ENCODE peak calls at places on chromosomes 12 and 14, in six cellular contexts. E is psoas muscle, S is hepatocyte, R is bronchial epithelial cell, K is left ventricle myocardium inferior, O is breast epithelium. C is an unnamed sample. For H3K27me3, the result is how much of the 10 kb centered on the place peaks cover.

GRCh38 chr14:88189040-88189839 is 133.8 kb downstream of the KCNK10 start:
- DNase-seq in E (no peak), S (peak), R (peak), K (no peak), O (peak), C (peak)

GRCh38 chr12:15688202-15688736 is 100.9 kb downstream of the EPS8 start:
- DNase-seq in E (peak), S (no peak), R (no peak), K (peak), O (no peak), C (peak)

GRCh38 chr12:71746983-71747611 is 7.6 kb upstream of the RAB21 start:
- DNase-seq in E (no peak), S (peak), R (peak), K (no peak), O (no peak), C (peak)

GRCh38 chr12:53954694-53955035 is at the start of gene HOXC12:
- DNase-seq in E (peak), S (no peak), R (no peak), K (no peak), O (no peak), C (no peak)

GRCh38 chr12:57518920-57519757 is 1.2 kb downstream of the DDIT3 start:
- DNase-seq in E (peak), S (peak), R (peak), K (no peak), O (peak), C (peak)

GRCh38 chr12:64256166-64256800 is 34.2 kb upstream of the KICS2 start:
- DNase-seq in E (no peak), S (peak), R (peak), K (no peak), O (no peak), C (no peak)

GRCh38 chr14:72740504-72740961 is 153.4 kb downstream of the DPF3 start:
- DNase-seq in E (no peak), S (no peak), R (no peak), K (no peak), O (no peak), C (no peak)

GRCh38 chr12:6951551-6952120 is 480 bp downstream of the PTPN6 start:
- DNase-seq in E (peak), S (no peak), R (no peak), K (no peak), O (no peak), C (peak)

GRCh38 chr14:102212356-102212755 is 72.7 kb downstream of the WDR20 start:
- DNase-seq in E (no peak), S (no peak), R (no peak), K (no peak), O (no peak), C (no peak)

GRCh38 chr12:109770861-109771670 is 57.4 kb downstream of the FAM222A start:
- DNase-seq in E (peak), S (peak), R (no peak), K (no peak), O (no peak), C (peak)

GRCh38 chr14:68748691-68749090 is 44.2 kb downstream of the ZFP36L1 start:
- DNase-seq in E (no peak), S (no peak), R (no peak), K (no peak), O (no peak), C (no peak)

GRCh38 chr12:125519026-125519651 is 453.9 kb downstream of the AACS start:
- DNase-seq in E (no peak), S (peak), R (no peak), K (no peak), O (no peak), C (no peak)

GRCh38 chr14:100484531-100485267 is 102.5 kb downstream of the BEGAIN start:
- DNase-seq in E (no peak), S (no peak), R (no peak), K (no peak), O (no peak), C (no peak)

GRCh38 chr12:101051151-101051550 is 158.9 kb downstream of the SLC5A8 start:
- DNase-seq in E (no peak), S (no peak), R (no peak), K (no peak), O (no peak), C (no peak)

GRCh38 chr14:64757601-64758000 is 53.4 kb downstream of the PLEKHG3 start:
- DNase-seq in E (no peak), S (no peak), R (no peak), K (no peak), O (no peak), C (peak)

GRCh38 chr12:5745251-5745888 is 199.7 kb downstream of the ANO2 start:
- DNase-seq in E (peak), S (peak), R (peak), K (peak), O (no peak), C (no peak)

GRCh38 chr12:52356762-52357580 is 10.3 kb downstream of the KRT85 start:
- DNase-seq in E (no peak), S (no peak), R (no peak), K (no peak), O (no peak), C (no peak)

GRCh38 chr12:96457191-96457930 is 32.0 kb upstream of the CFAP54 start:
- DNase-seq in E (no peak), S (no peak), R (peak), K (no peak), O (no peak), C (no peak)

GRCh38 chr12:45189766-45190403 is 26.0 kb upstream of the ANO6 start:
- DNase-seq in E (no peak), S (no peak), R (no peak), K (no peak), O (no peak), C (no peak)

GRCh38 chr14:104235686-104236085 is 97.3 kb downstream of the KIF26A start:
- DNase-seq in E (no peak), S (no peak), R (no peak), K (no peak), O (no peak), C (peak)

GRCh38 chr12:7099290-7099996 is 7.2 kb upstream of the C1R start:
- DNase-seq in E (no peak), S (no peak), R (no peak), K (no peak), O (no peak), C (no peak)

GRCh38 chr12:104747956-104748355 is 210.1 kb downstream of the SLC41A2 start:
- DNase-seq in E (no peak), S (no peak), R (no peak), K (no peak), O (no peak), C (no peak)

GRCh38 chr12:4909397-4909733 is 340 bp upstream of the KCNA1 start:
- DNase-seq in E (no peak), S (peak), R (no peak), K (no peak), O (no peak), C (no peak)

GRCh38 chr12:105278043-105278697 is 42.2 kb upstream of the APPL2 start:
- DNase-seq in E (no peak), S (peak), R (no peak), K (no peak), O (no peak), C (no peak)

GRCh38 chr12:96047621-96048211 is 12.3 kb upstream of the LTA4H start:
- DNase-seq in E (no peak), S (peak), R (peak), K (no peak), O (no peak), C (no peak)

GRCh38 chr12:95724767-95725166 is 65.8 kb downstream of the NTN4 start:
- DNase-seq in E (no peak), S (no peak), R (no peak), K (no peak), O (no peak), C (no peak)

GRCh38 chr12:42056130-42056529 is 88.5 kb downstream of the GXYLT1 start:
- DNase-seq in E (no peak), S (no peak), R (no peak), K (no peak), O (no peak), C (no peak)

GRCh38 chr12:10331642-10332239 is 24.1 kb downstream of the KLRD1 start:
- DNase-seq in E (no peak), S (peak), R (peak), K (no peak), O (no peak), C (no peak)

GRCh38 chr12:125434936-125435443 is 369.8 kb downstream of the AACS start:
- DNase-seq in E (no peak), S (no peak), R (no peak), K (no peak), O (no peak), C (no peak)

GRCh38 chr14:78018283-78018682 is 151.9 kb upstream of the NRXN3 start:
- DNase-seq in E (no peak), S (no peak), R (no peak), K (no peak), O (no peak), C (no peak)

GRCh38 chr14:78023112-78023511 is 147.1 kb upstream of the NRXN3 start:
- DNase-seq in E (no peak), S (no peak), R (no peak), K (no peak), O (no peak), C (no peak)

GRCh38 chr14:78016532-78016931 is 153.6 kb upstream of the NRXN3 start:
- DNase-seq in E (no peak), S (no peak), R (no peak), K (no peak), O (no peak), C (no peak)

GRCh38 chr14:78022059-78022458 is 148.1 kb upstream of the NRXN3 start:
- DNase-seq in E (peak), S (peak), R (peak), K (peak), O (no peak), C (no peak)
- TF ChIP-seq CTCF in E (peak), S (peak), R (peak), K (peak), O (no peak), C (no peak)

GRCh38 chr12:27971606-27972005 is 927 bp downstream of the PTHLH start:
- DNase-seq in E (no peak), S (peak), R (no peak), K (no peak), O (no peak), C (no peak)
- H3K27me3 ChIP-seq in E (under half), S (half or more), R (under half), K (half or more), O (under half), C (under half)

DNA sequence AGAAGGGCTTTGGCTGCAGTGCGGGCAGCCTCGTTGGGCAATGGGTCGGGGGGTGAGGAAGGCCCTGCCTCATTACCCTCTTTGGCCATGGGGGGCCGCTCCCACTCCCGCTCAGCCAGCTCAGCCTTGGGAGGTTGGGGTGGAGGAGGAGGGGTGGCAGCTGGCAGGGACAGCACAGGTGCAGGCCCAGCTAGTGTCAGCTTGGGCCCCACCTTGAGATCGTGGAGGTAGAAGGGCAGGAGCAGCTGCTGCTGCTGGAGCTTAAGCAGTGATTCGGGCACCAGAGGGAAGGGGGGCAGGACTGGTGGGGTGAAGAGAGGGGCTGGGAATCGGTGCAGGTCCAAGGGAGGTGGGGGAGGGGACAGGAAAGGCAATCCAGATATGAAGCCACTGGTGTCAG is 26.0 kb downstream of the ZFHX2 start:
- DNase-seq in E (no peak), S (no peak), R (no peak), K (no peak), O (no peak), C (no peak)
- TF ChIP-seq CTCF in E (no peak), S (no peak), R (no peak), K (no peak), O (no peak), C (no peak)

DNA sequence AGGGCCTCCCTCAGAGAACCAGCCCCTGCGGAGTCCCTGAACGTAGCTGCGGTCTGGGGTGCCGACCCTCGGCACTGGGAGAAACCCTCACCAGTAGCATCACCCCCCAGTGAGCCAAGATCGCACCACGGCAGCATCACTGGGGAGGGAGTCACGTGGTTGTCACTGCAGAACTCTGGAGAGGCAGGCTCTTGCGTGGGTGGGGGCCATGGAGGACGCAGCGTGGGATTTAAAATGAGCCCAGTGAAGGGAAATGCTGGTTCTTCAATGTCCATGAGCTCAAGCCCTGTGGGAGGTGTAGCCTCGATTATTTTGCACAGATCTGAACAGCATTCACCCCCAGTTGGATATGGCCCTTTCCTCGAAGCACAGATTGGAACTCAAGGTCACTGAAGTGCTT is 3.9 kb upstream of the GALNT9 start:
- DNase-seq in E (no peak), S (no peak), R (no peak), K (no peak), O (no peak), C (no peak)
- H3K27me3 ChIP-seq in E (under half), S (half or more), R (under half), K (half or more), O (under half), C (under half)

DNA sequence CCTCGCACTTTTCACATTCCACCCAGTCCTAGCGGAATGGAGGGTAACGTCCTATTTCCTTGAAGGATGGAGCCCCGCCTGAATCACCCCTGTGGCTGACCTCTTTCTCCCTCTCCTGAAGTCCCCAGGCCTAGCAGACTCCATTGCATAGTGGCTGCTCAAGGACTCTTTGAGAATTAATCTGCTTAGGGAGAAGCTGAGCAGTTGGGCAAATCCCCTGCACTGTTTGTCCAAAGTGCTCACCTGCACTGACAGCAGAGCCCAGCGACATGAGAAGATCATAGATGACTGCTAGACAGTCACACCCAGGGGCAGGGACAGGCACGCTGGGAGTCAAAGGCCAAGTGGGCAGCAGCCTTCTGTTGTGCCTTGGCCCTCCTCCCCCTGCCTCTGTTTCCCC is 37.7 kb upstream of the DICER1 start:
- DNase-seq in E (no peak), S (no peak), R (no peak), K (no peak), O (no peak), C (no peak)
- TF ChIP-seq CTCF in E (no peak), S (no peak), R (no peak), K (no peak), O (no peak), C (no peak)

DNA sequence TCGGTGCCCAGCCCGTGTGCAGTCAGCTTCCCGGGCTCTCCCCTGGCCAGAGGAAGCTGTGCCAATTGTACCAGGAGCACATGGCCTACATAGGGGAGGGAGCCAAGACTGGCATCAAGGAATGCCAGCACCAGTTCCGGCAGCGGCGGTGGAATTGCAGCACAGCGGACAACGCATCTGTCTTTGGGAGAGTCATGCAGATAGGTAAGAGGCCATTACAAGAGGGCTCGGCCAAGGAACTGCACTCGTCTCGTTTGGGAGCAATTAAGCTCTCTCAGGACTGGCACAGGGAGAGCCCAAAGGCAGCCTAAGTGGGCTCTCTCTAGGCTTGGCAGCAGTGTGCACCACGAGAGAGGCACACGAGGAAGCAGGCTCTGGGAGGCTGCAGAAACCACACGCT is 3.7 kb downstream of the WNT5B start:
- DNase-seq in E (peak), S (no peak), R (no peak), K (no peak), O (no peak), C (no peak)
- H3K27me3 ChIP-seq in E (under half), S (under half), R (under half), K (under half), O (under half), C (under half)